ENCODE peak calls at places on chromosomes 13 and 19, in nine cellular contexts. F is ascending aorta, C is A673, H is fibroblast of the aortic adventitia, J is breast epithelium, S is mucosa of descending colon, M is foreskin fibroblast, O is AG04450, I is heart right ventricle. R is an unnamed sample.

GRCh38 chr13:107587681-107588080 is 627.7 kb downstream of the LIG4 start:
- DNase-seq in F (no peak), C (no peak), H (no peak), J (no peak), S (no peak), M (no peak), O (no peak), I (no peak), R (no peak)

GRCh38 chr19:17391371-17392151 is 2.4 kb downstream of the CCDC194 start:
- DNase-seq in F (no peak), C (no peak), H (no peak), J (no peak), S (no peak), M (no peak), O (no peak), I (no peak), R (no peak)

GRCh38 chr19:15466851-15467733 is 2.7 kb upstream of the RASAL3 start:
- DNase-seq in F (no peak), C (peak; percentile 72), H (peak; percentile 72), J (no peak), S (no peak), M (peak; percentile 25), O (peak; percentile 32), I (no peak), R (no peak)

GRCh38 chr13:62320129-62320724 is 904.6 kb upstream of the PCDH20 start:
- DNase-seq in F (no peak), C (peak; percentile 70), H (peak; percentile 5), J (no peak), S (no peak), M (peak; percentile 20), O (peak; percentile 42), I (no peak), R (no peak)

GRCh38 chr19:40592170-40592569 is 9.0 kb upstream of the LTBP4 start:
- DNase-seq in F (no peak), C (peak; percentile 68), H (peak; percentile 53), J (no peak), S (no peak), M (peak; percentile 43), O (no peak), I (no peak), R (no peak)

GRCh38 chr13:96780105-96780504 is 214.2 kb downstream of the OXGR1 start:
- DNase-seq in F (no peak), C (no peak), H (peak; percentile 58), J (no peak), S (no peak), M (no peak), O (no peak), I (no peak), R (no peak)

GRCh38 chr19:12052057-12052570 is 647 bp downstream of the ZNF878 start:
- DNase-seq in F (no peak), C (no peak), H (peak; percentile 16), J (no peak), S (no peak), M (no peak), O (no peak), I (no peak), R (no peak)

GRCh38 chr13:35179494-35179893 is 237.4 kb downstream of the NBEA start:
- DNase-seq in F (no peak), C (peak; percentile 37), H (peak; percentile 5), J (no peak), S (no peak), M (peak; percentile 4), O (no peak), I (no peak), R (no peak)

GRCh38 chr13:70630247-70630646 is 522.0 kb upstream of the KLHL1 start:
- DNase-seq in F (no peak), C (no peak), H (no peak), J (no peak), S (no peak), M (no peak), O (no peak), I (no peak), R (no peak)

GRCh38 chr13:72823081-72823480 is 41.1 kb downstream of the PIBF1 start:
- DNase-seq in F (no peak), C (no peak), H (no peak), J (no peak), S (no peak), M (no peak), O (no peak), I (no peak), R (no peak)

GRCh38 chr13:34459856-34460255 is 482.2 kb upstream of the NBEA start:
- DNase-seq in F (no peak), C (no peak), H (no peak), J (no peak), S (no peak), M (peak; percentile 29), O (no peak), I (no peak), R (no peak)

GRCh38 chr13:27631156-27631555 is 9.5 kb downstream of the POLR1D start:
- DNase-seq in F (no peak), C (no peak), H (no peak), J (no peak), S (no peak), M (no peak), O (no peak), I (no peak), R (no peak)

GRCh38 chr19:35739275-35740107 is 2.8 kb downstream of the IGFLR1 start:
- DNase-seq in F (no peak), C (no peak), H (no peak), J (no peak), S (no peak), M (no peak), O (no peak), I (no peak), R (no peak)

GRCh38 chr19:10004617-10005016 is 5.7 kb downstream of the COL5A3 start:
- DNase-seq in F (no peak), C (no peak), H (no peak), J (no peak), S (no peak), M (no peak), O (no peak), I (no peak), R (no peak)

GRCh38 chr19:10003271-10003670 is 7.0 kb downstream of the COL5A3 start:
- DNase-seq in F (no peak), C (no peak), H (no peak), J (no peak), S (no peak), M (no peak), O (no peak), I (no peak), R (no peak)

GRCh38 chr19:10005632-10006334 is 4.5 kb downstream of the COL5A3 start:
- DNase-seq in F (no peak), C (no peak), H (no peak), J (no peak), S (no peak), M (no peak), O (no peak), I (peak; percentile 26), R (no peak)

GRCh38 chr19:10000171-10000826 is 10.0 kb downstream of the COL5A3 start:
- DNase-seq in F (no peak), C (peak; percentile 84), H (peak; percentile 73), J (peak; percentile 30), S (peak; percentile 65), M (no peak), O (no peak), I (peak; percentile 47), R (no peak)

DNA sequence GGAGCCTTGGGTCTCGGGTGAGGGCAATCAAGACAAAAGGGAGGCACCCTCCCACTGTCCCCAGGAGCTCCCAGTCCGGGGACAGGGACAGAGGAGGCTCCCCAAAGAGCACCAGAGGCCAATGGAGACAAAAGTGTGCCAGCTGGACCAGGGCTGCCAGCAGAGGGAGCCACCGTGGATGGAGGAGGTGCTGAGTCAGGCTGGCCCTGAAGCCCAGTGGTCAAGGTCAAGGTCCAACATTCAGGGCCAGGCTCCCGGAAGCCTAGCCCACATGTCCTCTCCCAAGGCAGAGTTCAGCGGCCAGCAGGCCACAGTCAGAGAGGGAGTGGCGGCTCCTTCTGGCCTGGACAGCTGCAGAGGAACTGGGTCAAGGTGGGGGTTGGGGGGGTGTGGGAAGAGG is 8.4 kb downstream of the COL5A3 start:
- DNase-seq in F (no peak), C (peak; percentile 32), H (no peak), J (no peak), S (peak; percentile 75), M (no peak), O (no peak), I (peak; percentile 71), R (no peak)
- TF ChIP-seq CTCF in F (peak; percentile 21), C (peak; percentile 67), H (peak; percentile 46), J (no peak), S (no peak), M (peak; percentile 55), O (peak; percentile 40), I (peak; percentile 52), R (peak; percentile 60)

DNA sequence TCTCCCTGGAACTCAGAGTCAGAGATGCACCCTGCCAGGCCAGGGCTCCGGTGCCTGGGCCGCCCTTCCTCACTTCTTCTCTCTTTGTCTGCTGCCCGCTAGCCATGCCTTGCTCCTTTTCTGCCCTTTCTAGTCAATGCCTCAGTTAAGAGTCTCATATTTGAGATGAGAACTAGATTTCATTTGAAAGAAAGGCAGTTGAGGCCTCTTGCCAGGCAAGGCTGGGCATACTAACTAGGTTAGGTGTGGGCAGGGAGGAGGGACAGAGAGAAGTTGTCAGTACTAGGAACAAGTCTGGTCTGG is 341.6 kb downstream of the DNAJC15 start:
- DNase-seq in F (no peak), C (no peak), H (no peak), J (no peak), S (no peak), M (no peak), O (no peak), I (no peak), R (no peak)
- H3K4me3 ChIP-seq in F (no peak overlapping the region), C (no peak overlapping the region), H (no peak overlapping the region), J (no peak overlapping the region), S (no peak overlapping the region), M (no peak overlapping the region), O (no peak overlapping the region), I (no peak overlapping the region), R (no peak overlapping the region)

GRCh38 chr13:43307221-43307920 is 284.0 kb downstream of the DNAJC15 start:
- DNase-seq in F (no peak), C (no peak), H (no peak), J (no peak), S (no peak), M (no peak), O (no peak), I (no peak), R (no peak)
- TF ChIP-seq CTCF in F (no peak), C (no peak), H (no peak), J (no peak), S (no peak), M (no peak), O (no peak), I (no peak), R (no peak)

DNA sequence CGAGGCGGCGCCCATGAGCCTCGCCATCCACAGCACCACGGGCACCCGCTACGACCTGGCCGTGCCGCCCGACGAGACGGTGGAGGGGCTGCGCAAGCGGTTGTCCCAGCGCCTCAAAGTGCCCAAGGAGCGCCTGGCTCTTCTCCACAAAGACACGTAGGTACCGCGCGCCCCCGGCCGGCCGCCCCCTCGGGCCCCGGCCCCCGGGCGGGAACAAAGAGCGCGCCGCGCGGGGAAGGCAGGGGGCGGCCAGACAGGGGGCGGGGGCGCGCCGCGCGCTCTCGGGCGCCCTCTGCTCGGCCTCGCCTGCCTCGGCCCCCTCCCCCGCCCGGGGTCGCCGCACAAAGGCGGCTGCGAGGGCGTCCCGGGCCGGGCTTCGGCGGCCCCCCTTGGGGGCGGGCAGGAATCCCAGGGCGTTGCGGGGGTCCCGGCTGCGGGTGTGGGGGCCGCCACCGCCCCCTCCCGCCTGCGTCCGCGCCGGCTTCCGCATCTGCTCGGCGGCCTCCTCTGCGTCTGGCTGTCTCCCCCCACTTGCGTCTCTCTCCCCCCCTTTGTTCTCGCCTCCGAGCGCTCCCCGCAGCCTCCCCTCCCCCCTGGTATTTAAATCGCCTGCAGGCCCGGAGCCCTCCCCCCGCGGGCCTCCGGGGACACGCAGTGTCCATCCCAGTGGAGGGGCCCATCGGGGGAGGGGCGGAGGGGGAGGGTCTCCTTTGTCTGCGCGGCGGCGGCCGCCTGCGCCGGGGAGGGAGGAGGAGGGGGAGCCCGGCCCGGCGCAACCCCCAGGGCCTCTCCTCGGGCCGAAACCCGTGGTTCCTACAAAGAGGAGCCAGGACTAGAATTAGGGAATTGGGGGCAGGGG is 2.2 kb downstream of the MIDN start:
- DNase-seq in F (no peak), C (peak; percentile 86), H (peak; percentile 63), J (no peak), S (peak; percentile 75), M (no peak), O (no peak), I (no peak), R (no peak)
- H3K4me3 ChIP-seq in F (peak overlapping the region; percentile 95), C (peak overlapping the region; percentile 96), H (peak overlapping the region; percentile 86), J (peak overlapping the region; percentile 97), S (peak overlapping the region; percentile 56), M (peak overlapping the region; percentile 76), O (peak overlapping the region; percentile 86), I (peak overlapping the region; percentile 88), R (peak overlapping the region; percentile 82)

R was measured in AG04449.